ENCODE peak calls at places on chromosomes 2 and 18, in five cellular contexts. F is body of pancreas, A is foreskin fibroblast, K is GM18507, B is HEK293T. M is an unnamed sample.

GRCh38 chr2:72214429-72215143 is 66.9 kb upstream of the CYP26B1 start:
- DNase-seq in K (no peak), B (no peak), F (no peak), A (peak; percentile 71), M (no peak)

GRCh38 chr2:204507636-204508035 is 37.6 kb upstream of the PARD3B start:
- DNase-seq in K (no peak), B (no peak), F (no peak), A (no peak), M (no peak)

GRCh38 chr2:121735520-121736074 is 1.1 kb downstream of the NIFK start:
- DNase-seq in F (no peak), K (no peak), A (no peak), B (no peak), M (peak; percentile 21)

GRCh38 chr2:213834331-213834730 is 550.1 kb downstream of the SPAG16 start:
- DNase-seq in K (no peak), B (no peak), F (no peak), A (peak; percentile 87), M (no peak)

GRCh38 chr2:2742745-2743144 is 411.7 kb upstream of the MYT1L start:
- DNase-seq in A (no peak), K (no peak), B (no peak), F (no peak), M (no peak)

GRCh38 chr18:6482198-6482977 is 67.7 kb upstream of the L3MBTL4 start:
- DNase-seq in F (peak; percentile 69), A (peak; percentile 70), K (peak; percentile 22), B (peak; percentile 78), M (no peak)

GRCh38 chr18:67733094-67733493 is 216.6 kb upstream of the DSEL start:
- DNase-seq in B (no peak), K (no peak), A (peak; percentile 90), F (no peak), M (no peak)

GRCh38 chr2:127088706-127089105 is 18.2 kb downstream of the BIN1 start:
- DNase-seq in B (no peak), A (no peak), F (no peak), K (no peak), M (no peak)

GRCh38 chr2:30272761-30273573 is 41.6 kb downstream of the LBH start:
- DNase-seq in A (peak; percentile 40), K (no peak), F (no peak), B (no peak), M (peak; percentile 96)

GRCh38 chr2:85865539-85866164 is 23.1 kb downstream of the ST3GAL5 start:
- DNase-seq in A (no peak), K (no peak), B (no peak), F (no peak), M (no peak)

GRCh38 chr2:21165350-21165749 is 41.6 kb downstream of the TDRD15 start:
- DNase-seq in A (peak; percentile 2), B (no peak), F (no peak), K (no peak), M (no peak)

GRCh38 chr2:127612111-127612822 is 33.7 kb upstream of the GPR17 start:
- DNase-seq in B (no peak), F (no peak), K (no peak), A (no peak), M (no peak)

GRCh38 chr2:240024766-240025165 is 376 bp downstream of the NDUFA10 start:
- DNase-seq in F (peak; percentile 18), B (peak; percentile 28), A (peak; percentile 13), K (no peak), M (no peak)

GRCh38 chr2:164662066-164662465 is 40.8 kb upstream of the GRB14 start:
- DNase-seq in F (no peak), B (no peak), K (no peak), A (peak; percentile 2), M (no peak)

GRCh38 chr2:187917535-187917934 is 363.3 kb upstream of the TFPI start:
- DNase-seq in F (no peak), A (peak; percentile 53), B (no peak), K (no peak), M (no peak)

GRCh38 chr2:179218848-179219594 is 45.6 kb downstream of the SESTD1 start:
- DNase-seq in A (peak; percentile 91), F (peak; percentile 83), B (peak; percentile 64), K (peak; percentile 22), M (peak; percentile 74)

GRCh38 chr2:142094233-142094632 is 36.6 kb downstream of the LRP1B start:
- DNase-seq in K (no peak), B (no peak), A (no peak), F (no peak), M (no peak)

GRCh38 chr2:105545731-105546622 is 147.1 kb upstream of the FHL2 start:
- DNase-seq in A (peak; percentile 81), B (peak; percentile 76), K (peak; percentile 39), F (peak; percentile 70), M (peak; percentile 27)

GRCh38 chr2:64114063-64114911 is 29.9 kb downstream of the PELI1 start:
- DNase-seq in B (no peak), F (peak; percentile 62), A (peak; percentile 72), K (no peak), M (no peak)

GRCh38 chr2:122491011-122491410 is 735.6 kb downstream of the TSN start:
- DNase-seq in B (no peak), F (no peak), K (no peak), A (no peak), M (no peak)